ENCODE peak calls at places on chromosomes 13 and 19, in nine cellular contexts. E, M, B, S, I, O, L, T and C are unnamed samples. For H3K4me1, the result is how much of the 10 kb centered on the place peaks cover.

GRCh38 chr19:16608290-16608704 is 19.7 kb downstream of the MED26 start:
- DNase-seq in M (peak), L (no peak), S (no peak), E (peak), B (no peak), O (peak), T (no peak), I (no peak), C (no peak)

GRCh38 chr13:20002766-20003165 is 44.2 kb downstream of the ZMYM2 start:
- DNase-seq in O (no peak), E (no peak), S (no peak), B (no peak), I (no peak), T (no peak), L (no peak), M (no peak), C (no peak)

GRCh38 chr13:105598551-105598950 is 936.9 kb downstream of the EFNB2 start:
- DNase-seq in O (no peak), E (no peak), T (no peak), L (no peak), I (no peak), M (peak), S (no peak), B (no peak), C (no peak)

GRCh38 chr19:12611361-12611699 is 610 bp downstream of the ZNF791 start:
- DNase-seq in I (peak), M (peak), S (peak), B (peak), L (no peak), T (peak), O (peak), E (peak), C (peak)

GRCh38 chr19:15421726-15422260 is 3.0 kb upstream of the AKAP8L start:
- DNase-seq in E (no peak), M (no peak), L (no peak), I (no peak), S (peak), B (no peak), O (no peak), T (no peak), C (peak)

GRCh38 chr19:45040059-45040767 is 1.4 kb downstream of the CLASRP start:
- DNase-seq in E (no peak), S (no peak), L (no peak), M (no peak), I (no peak), B (no peak), O (no peak), T (no peak), C (no peak)

GRCh38 chr13:111187879-111188643 is 73.0 kb downstream of the ARHGEF7 start:
- DNase-seq in T (no peak), E (peak), I (no peak), M (peak), L (no peak), B (no peak), O (no peak), S (no peak), C (no peak)

GRCh38 chr13:100520936-100521765 is 67.4 kb downstream of the GGACT start:
- DNase-seq in S (no peak), I (no peak), E (no peak), B (no peak), O (no peak), M (no peak), T (no peak), L (no peak), C (no peak)

GRCh38 chr13:30026093-30026492 is 175.7 kb upstream of the UBL3 start:
- DNase-seq in T (no peak), M (peak), S (no peak), L (no peak), I (no peak), O (no peak), B (no peak), E (peak), C (no peak)

DNA sequence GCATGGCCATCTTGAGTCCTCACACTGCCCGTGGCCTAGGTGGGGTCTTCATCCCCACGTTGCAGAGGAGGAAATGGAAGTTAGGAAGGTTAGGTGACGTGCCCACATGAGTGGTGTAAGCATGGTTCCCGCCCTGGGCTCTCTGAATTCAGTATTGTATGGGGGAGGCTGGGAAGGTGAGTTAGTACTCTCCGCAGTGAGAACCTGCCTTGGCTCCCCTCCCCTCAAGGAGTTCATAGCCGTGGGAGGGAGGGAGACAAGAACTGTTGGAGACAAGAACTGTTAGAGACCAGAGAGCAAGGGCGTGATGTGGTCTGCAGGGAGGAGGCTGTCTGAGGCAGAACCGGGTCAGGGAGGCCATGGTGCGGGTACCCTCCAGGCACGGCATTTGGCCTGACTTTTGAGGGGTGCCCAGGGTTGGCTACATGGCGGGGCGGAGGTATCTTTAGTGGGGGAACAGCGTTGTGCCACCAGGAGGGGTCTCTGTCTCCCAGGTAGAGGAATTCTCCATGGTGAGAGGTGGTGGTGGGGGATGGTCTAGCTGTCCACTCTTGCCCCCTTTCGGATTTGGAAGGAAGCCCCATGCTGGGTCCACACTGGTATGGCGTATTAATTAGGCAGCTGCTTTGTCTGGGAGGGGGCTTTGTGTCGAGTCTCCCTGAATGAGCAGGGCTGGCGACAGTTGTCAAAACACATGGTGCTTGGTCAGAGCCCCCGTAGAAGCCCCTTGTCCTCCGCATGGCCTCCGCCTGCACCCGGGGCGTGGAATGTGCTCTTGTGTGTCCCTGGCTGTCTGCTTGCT is 45.8 kb downstream of the CAPN12 start:
- DNase-seq in E (no peak), B (no peak), M (peak), I (no peak), S (no peak), O (no peak), T (no peak), L (no peak), C (no peak)
- H3K4me1 ChIP-seq in E (under half), B (half or more), M (half or more), I (half or more), S (half or more), O (half or more), T (half or more), L (under half), C (half or more)

GRCh38 chr13:54301085-54301484 is 1272.5 kb downstream of the OLFM4 start:
- DNase-seq in O (no peak), E (no peak), M (no peak), I (no peak), S (no peak), T (no peak), B (no peak), L (no peak), C (no peak)

DNA sequence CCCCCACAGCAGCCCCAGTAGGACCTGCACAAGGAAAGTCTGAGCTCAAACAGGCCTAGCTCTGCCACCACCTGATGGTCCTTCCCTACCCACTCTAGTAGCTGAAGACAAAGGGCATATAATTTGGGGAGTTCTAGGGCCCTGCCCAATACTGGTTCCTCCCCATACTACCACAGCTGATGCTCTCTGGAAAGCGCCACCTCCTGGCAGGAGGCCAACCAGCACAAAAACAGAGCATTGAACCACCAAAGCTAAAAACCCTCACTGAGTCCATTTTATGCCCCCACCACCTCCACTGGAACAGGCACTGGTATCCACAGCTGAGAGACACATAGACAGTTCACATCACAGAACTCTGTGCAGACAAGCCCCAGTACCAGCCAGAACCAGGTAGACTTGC is 1276.8 kb downstream of the OLFM4 start:
- DNase-seq in E (no peak), M (no peak), I (no peak), O (no peak), T (no peak), B (no peak), L (no peak), S (no peak), C (no peak)
- TF ChIP-seq CTCF in E (no peak), M (no peak), I (no peak), O (no peak), T (no peak), B (no peak), L (no peak), S (no peak), C (no peak)

GRCh38 chr13:79056706-79057105 is 349.3 kb downstream of the RBM26 start:
- DNase-seq in T (no peak), E (peak), B (no peak), S (no peak), L (no peak), O (no peak), I (no peak), M (no peak), C (no peak)

DNA sequence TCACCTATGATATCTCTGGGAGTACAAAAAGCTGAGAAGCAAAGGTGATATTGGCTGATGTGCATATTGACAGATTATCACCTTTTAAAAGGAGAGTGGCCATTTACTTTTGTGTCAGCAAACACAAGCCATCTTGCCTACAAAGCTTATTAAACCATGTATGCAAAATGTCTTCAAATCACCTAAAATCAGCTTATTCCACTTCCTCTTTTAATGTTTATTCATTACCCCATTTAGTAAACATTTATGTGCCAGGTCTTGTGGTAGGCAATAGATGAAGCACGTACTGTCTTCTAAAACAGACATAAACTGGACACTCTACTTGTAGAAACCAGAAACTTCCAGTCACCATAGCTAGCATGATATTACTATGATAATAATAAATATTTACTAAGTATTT is 354.6 kb downstream of the RBM26 start:
- DNase-seq in M (no peak), E (no peak), B (no peak), T (no peak), S (no peak), I (no peak), O (no peak), L (no peak), C (no peak)
- H3K4me1 ChIP-seq in M (under half), E (under half), B (under half), T (under half), S (under half), I (under half), O (under half), L (under half), C (under half)

GRCh38 chr13:61779456-61779855 is 363.8 kb upstream of the PCDH20 start:
- DNase-seq in E (no peak), L (no peak), I (no peak), M (no peak), T (no peak), B (no peak), S (no peak), O (no peak), C (no peak)
- TF ChIP-seq CTCF in E (no peak), L (no peak), I (no peak), M (no peak), T (no peak), B (no peak), S (no peak), O (no peak), C (no peak)

GRCh38 chr19:2057484-2058469 is 6.7 kb upstream of the MKNK2 start:
- DNase-seq in E (no peak), T (no peak), O (peak), I (no peak), L (no peak), S (no peak), B (no peak), M (no peak), C (peak)
- H3K4me1 ChIP-seq in E (under half), T (half or more), O (half or more), I (half or more), L (half or more), S (half or more), B (half or more), M (half or more), C (under half)

GRCh38 chr13:21833921-21834320 is 163.0 kb downstream of the FGF9 start:
- DNase-seq in O (no peak), L (no peak), B (no peak), I (no peak), E (no peak), T (no peak), S (no peak), M (no peak), C (no peak)
- TF ChIP-seq CTCF in O (no peak), L (no peak), B (no peak), I (no peak), E (no peak), T (no peak), S (no peak), M (no peak), C (no peak)

DNA sequence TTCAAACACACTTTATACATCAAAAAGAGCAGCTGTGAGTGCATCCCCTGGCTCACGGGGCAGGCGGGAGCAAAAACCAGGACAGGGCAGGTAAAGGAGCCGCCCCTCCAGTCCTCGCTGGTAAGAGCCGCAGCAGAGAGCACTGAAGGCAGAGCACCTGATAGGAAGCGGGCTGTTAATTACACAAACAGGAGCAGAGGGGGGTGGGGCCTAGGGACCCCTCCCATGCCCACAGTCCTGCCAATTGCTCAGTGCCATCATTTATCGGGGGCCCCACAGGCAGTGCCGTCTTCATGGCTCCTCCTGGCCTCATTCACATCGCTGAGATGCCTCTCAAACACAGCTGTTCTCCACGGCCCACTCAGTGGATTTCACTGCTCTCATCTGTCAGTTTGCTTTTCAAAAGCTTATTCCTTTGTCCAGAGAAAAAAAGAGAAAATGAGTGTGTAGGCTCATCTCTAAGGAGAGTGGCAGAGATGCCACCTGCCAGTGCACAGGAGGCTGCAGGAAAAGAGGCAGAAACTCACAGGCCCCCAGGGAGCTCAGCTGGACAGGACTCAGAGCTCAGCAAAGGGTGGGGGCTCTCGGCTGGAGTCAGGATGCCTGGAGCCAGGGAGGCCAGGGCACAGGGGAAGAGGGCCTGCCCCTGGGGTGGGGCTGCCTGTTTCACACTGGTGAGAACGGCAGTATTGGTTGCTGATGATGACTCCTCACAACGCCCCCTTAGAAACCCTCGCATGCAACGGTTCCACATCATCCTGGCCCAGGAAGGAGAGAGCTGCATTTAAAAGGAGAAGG is 174.6 kb downstream of the COL4A1 start:
- DNase-seq in O (no peak), E (no peak), S (no peak), T (peak), B (no peak), I (no peak), M (no peak), L (no peak), C (no peak)
- H3K4me1 ChIP-seq in O (under half), E (under half), S (half or more), T (under half), B (under half), I (under half), M (under half), L (under half), C (under half)